ENCODE peak calls at places on chromosomes 7 and 10, in seven cellular contexts. S is brain microvascular endothelial cell, G is kidney, X is adrenal gland, B is Calu3, Q is NCI-H1092 treated with DMSO at 0.1 percent for 48 hours, U is RWPE2. H is an unnamed sample.

GRCh38 chr10:32377458-32378370 is 30.8 kb upstream of the EPC1 start:
- DNase-seq in S (peak), Q (peak), G (no peak), U (no peak), B (no peak), X (peak), H (no peak)

GRCh38 chr7:18529213-18529612 is 33.7 kb downstream of the HDAC9 start:
- DNase-seq in U (no peak), S (no peak), G (no peak), Q (no peak), X (no peak), B (no peak), H (no peak)

GRCh38 chr10:98344589-98345038 is 70.4 kb downstream of the PYROXD2 start:
- DNase-seq in G (peak), U (no peak), S (no peak), B (no peak), Q (no peak), X (peak), H (no peak)

GRCh38 chr10:133438711-133439273 is 14.4 kb upstream of the SPRN start:
- DNase-seq in G (no peak), B (no peak), U (no peak), Q (peak), S (peak), X (no peak), H (no peak)

GRCh38 chr7:81285142-81285871 is 366.5 kb upstream of the SEMA3C start:
- DNase-seq in U (no peak), X (no peak), Q (no peak), G (no peak), B (no peak), S (peak), H (peak)

GRCh38 chr7:129471402-129471827 is 30.9 kb upstream of the SMKR1 start:
- DNase-seq in Q (no peak), S (no peak), U (no peak), G (no peak), X (no peak), B (no peak), H (no peak)

GRCh38 chr10:97498841-97499560 is at the start of gene UBTD1:
- DNase-seq in G (peak), U (no peak), B (peak), Q (no peak), X (peak), S (no peak), H (peak)

GRCh38 chr7:42014625-42015412 is 222.2 kb downstream of the GLI3 start:
- DNase-seq in X (no peak), S (peak), G (no peak), U (no peak), Q (no peak), B (peak), H (no peak)

GRCh38 chr7:44849277-44850210 is 1.7 kb upstream of the H2AZ2 start:
- DNase-seq in X (no peak), S (no peak), G (no peak), B (no peak), U (no peak), Q (peak), H (no peak)

GRCh38 chr10:132406181-132406580 is 9.2 kb downstream of the PWWP2B start:
- DNase-seq in G (peak), B (no peak), U (no peak), X (no peak), S (no peak), Q (no peak), H (no peak)

GRCh38 chr7:28889290-28889689 is 68.8 kb downstream of the TRIL start:
- DNase-seq in G (no peak), B (no peak), Q (no peak), X (no peak), S (no peak), U (no peak), H (no peak)

H was measured in HS-27A.